ENCODE peak calls at places on chromosomes 5 and 9, in ten cellular contexts. C is K562, W is spleen, A is body of pancreas, X is A549, T is thyroid gland, H is HCT116, Q is transverse colon, O is vagina, F is GM12891. B is an unnamed sample.

GRCh38 chr9:112325127-112325526 is 8.3 kb downstream of the PTBP3 start:
- DNase-seq in C (peak; percentile 18), W (no peak), A (no peak), X (no peak), T (no peak), H (no peak), Q (no peak), O (no peak), F (no peak), B (no peak)

GRCh38 chr5:174100490-174100889 is 55.0 kb downstream of the NSG2 start:
- DNase-seq in C (no peak), W (no peak), A (no peak), X (no peak), T (no peak), H (no peak), Q (no peak), O (no peak), F (no peak), B (no peak)

GRCh38 chr5:154395407-154396106 is 50.2 kb upstream of the SAP30L start:
- DNase-seq in C (no peak), W (no peak), A (no peak), X (no peak), T (no peak), H (no peak), Q (peak; percentile 47), O (no peak), F (no peak), B (peak; percentile 69)

GRCh38 chr5:133957591-133957990 is 10.8 kb downstream of the C5orf15 start:
- DNase-seq in C (no peak), W (no peak), A (no peak), X (no peak), T (no peak), H (no peak), Q (no peak), O (no peak), F (no peak), B (no peak)

GRCh38 chr5:58462154-58462553 is 2.3 kb upstream of the PLK2 start:
- DNase-seq in C (no peak), W (no peak), A (no peak), X (peak; percentile 37), T (no peak), H (peak; percentile 39), Q (peak; percentile 15), O (no peak), F (no peak), B (peak; percentile 29)

GRCh38 chr9:22169243-22169642 is 160.1 kb upstream of the CDKN2B start:
- DNase-seq in C (no peak), W (no peak), A (no peak), X (no peak), T (no peak), H (no peak), Q (no peak), O (no peak), F (no peak), B (no peak)

GRCh38 chr9:3868012-3868411 is 342.2 kb upstream of the RFX3 start:
- DNase-seq in C (no peak), W (no peak), A (no peak), X (no peak), T (no peak), H (no peak), Q (no peak), O (no peak), F (no peak), B (no peak)

GRCh38 chr9:33619666-33620404 is 95.8 kb downstream of the ANKRD18B start:
- DNase-seq in C (peak; percentile 44), W (no peak), A (no peak), X (peak; percentile 46), T (no peak), H (peak; percentile 28), Q (no peak), O (no peak), F (no peak), B (peak; percentile 93)

GRCh38 chr5:174608631-174609097 is 115.7 kb upstream of the MSX2 start:
- DNase-seq in C (no peak), W (peak; percentile 81), A (peak; percentile 54), X (no peak), T (peak; percentile 6), H (peak; percentile 67), Q (peak; percentile 20), O (no peak), F (no peak), B (no peak)

GRCh38 chr9:108467653-108468324 is 388.0 kb downstream of the ACTL7B start:
- DNase-seq in C (no peak), W (no peak), A (no peak), X (no peak), T (no peak), H (no peak), Q (peak; percentile 61), O (no peak), F (no peak), B (no peak)

GRCh38 chr5:54115768-54116403 is 194.5 kb downstream of the ARL15 start:
- DNase-seq in C (no peak), W (no peak), A (no peak), X (no peak), T (no peak), H (no peak), Q (no peak), O (no peak), F (no peak), B (no peak)

GRCh38 chr5:102048940-102049339 is 247.1 kb downstream of the SLCO4C1 start:
- DNase-seq in C (no peak), W (no peak), A (no peak), X (no peak), T (no peak), H (peak; percentile 19), Q (no peak), O (no peak), F (no peak), B (no peak)

GRCh38 chr5:111742595-111742994 is 14.4 kb downstream of the NREP start:
- DNase-seq in C (no peak), W (no peak), A (peak; percentile 16), X (no peak), T (no peak), H (no peak), Q (no peak), O (no peak), F (no peak), B (no peak)
- TF ChIP-seq POLR2A in C (no peak), W (no peak), A (no peak), X (no peak), T (no peak), H (no peak), Q (no peak), O (no peak), F (no peak), B (no peak)

DNA sequence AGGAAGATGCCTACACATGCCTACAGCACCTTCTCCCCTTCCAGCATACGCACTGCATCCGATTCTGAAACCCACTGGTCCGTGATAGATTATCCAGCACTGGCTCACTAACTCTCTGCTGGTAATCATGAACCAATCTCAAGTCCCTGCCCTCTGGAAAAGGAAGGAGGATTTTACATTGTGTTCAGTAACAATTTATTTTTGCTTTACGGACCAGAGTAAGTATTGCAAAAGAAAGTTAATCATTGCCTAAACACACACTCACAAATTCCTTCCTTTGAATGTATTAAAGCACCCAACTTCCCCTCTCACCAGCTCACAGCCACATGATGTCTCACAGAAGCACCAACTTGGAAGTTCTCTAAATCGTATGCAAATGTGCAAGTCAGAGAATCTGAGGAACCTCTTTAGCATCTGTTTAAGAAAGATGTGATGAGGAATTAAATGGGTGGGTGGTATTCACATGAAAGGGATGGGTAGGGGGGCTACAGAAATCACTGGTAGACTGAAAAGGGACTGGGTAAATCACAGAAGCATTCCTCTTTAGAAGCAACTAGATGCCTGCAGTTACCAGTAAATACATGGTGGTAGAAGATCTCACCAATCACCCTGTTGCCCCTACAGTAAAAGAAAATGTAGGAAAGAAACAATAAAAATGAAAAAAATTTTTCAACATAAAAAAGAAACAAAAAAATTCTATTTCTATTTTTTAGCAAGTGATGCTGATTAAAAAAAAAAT is 8.4 kb downstream of the GNAQ start:
- DNase-seq in C (no peak), W (no peak), A (no peak), X (no peak), T (no peak), H (no peak), Q (no peak), O (no peak), F (no peak), B (peak; percentile 54)
- TF ChIP-seq POLR2A in C (no peak), W (no peak), A (no peak), X (no peak), T (no peak), H (no peak), Q (peak; percentile 45), O (no peak), F (no peak), B (no peak)

GRCh38 chr9:124852829-124853531 is at the start of gene WDR38:
- DNase-seq in C (peak; percentile 92), W (peak; percentile 95), A (peak; percentile 76), X (peak; percentile 98), T (peak; percentile 92), H (peak; percentile 78), Q (peak; percentile 76), O (peak; percentile 90), F (peak; percentile 86), B (peak; percentile 89)
- TF ChIP-seq POLR2A in C (no peak), W (no peak), A (no peak), X (no peak), T (no peak), H (no peak), Q (no peak), O (no peak), F (no peak), B (no peak)

GRCh38 chr5:38469707-38470267 is 86.7 kb downstream of the LIFR start:
- DNase-seq in C (no peak), W (no peak), A (no peak), X (no peak), T (no peak), H (no peak), Q (no peak), O (no peak), F (no peak), B (no peak)

GRCh38 chr5:38468978-38469706 is 87.3 kb downstream of the LIFR start:
- DNase-seq in C (no peak), W (no peak), A (no peak), X (no peak), T (no peak), H (no peak), Q (no peak), O (no peak), F (no peak), B (no peak)

GRCh38 chr5:38466444-38467189 is 89.8 kb downstream of the LIFR start:
- DNase-seq in C (no peak), W (no peak), A (peak; percentile 33), X (no peak), T (peak; percentile 34), H (no peak), Q (peak; percentile 26), O (peak; percentile 97), F (no peak), B (no peak)

GRCh38 chr5:38467353-38468040 is 88.9 kb downstream of the LIFR start:
- DNase-seq in C (no peak), W (no peak), A (no peak), X (no peak), T (peak; percentile 60), H (no peak), Q (no peak), O (peak; percentile 90), F (no peak), B (no peak)

DNA sequence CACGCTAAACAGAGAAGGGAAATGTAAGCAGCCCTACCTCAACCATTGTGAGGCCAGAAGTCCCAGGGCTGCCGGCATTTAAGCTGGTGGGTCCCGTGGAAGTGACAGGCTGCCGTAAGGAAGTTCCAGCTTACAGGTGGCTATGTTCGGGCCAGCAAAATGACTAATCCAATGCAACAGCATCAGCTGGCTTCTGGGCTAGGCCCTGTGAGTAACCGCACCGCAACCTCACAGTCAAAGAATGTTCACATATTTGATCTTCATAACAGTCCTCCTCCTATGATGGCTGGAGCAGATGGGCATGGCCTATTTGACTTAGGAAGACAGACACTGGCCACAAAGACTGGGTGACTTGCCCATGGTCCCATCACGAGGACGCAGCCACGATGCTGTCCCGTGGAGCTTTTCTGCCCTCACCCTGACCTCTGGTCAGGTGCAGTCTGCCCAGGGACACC is 88.2 kb downstream of the LIFR start:
- DNase-seq in C (no peak), W (no peak), A (no peak), X (peak; percentile 81), T (no peak), H (peak; percentile 16), Q (no peak), O (no peak), F (no peak), B (no peak)
- TF ChIP-seq POLR2A in C (no peak), W (no peak), A (no peak), X (no peak), T (no peak), H (no peak), Q (no peak), O (no peak), F (no peak), B (no peak)

B was measured in erythroblast.